ENCODE peak calls at places on chromosomes 4 and X, in five cellular contexts. One of them, this sample, is unnamed.

GRCh38 chrX:9538544-9539045 is 73.7 kb downstream of the TBL1X start:
- DNase-seq in K562: no peak
- DNase-seq in GM12878: no peak
- DNase-seq in HEK293T: no peak
- DNase-seq in HepG2: peak
- DNase-seq in this sample: no peak

GRCh38 chrX:120536056-120536455 is 24.7 kb downstream of the CUL4B start:
- DNase-seq in HEK293T: no peak
- DNase-seq in GM12878: no peak
- DNase-seq in K562: no peak
- DNase-seq in HepG2: no peak
- DNase-seq in this sample: no peak

GRCh38 chrX:108122748-108123147 is 31.2 kb downstream of the ATG4A start:
- DNase-seq in GM12878: no peak
- DNase-seq in HepG2: no peak
- DNase-seq in HEK293T: no peak
- DNase-seq in K562: no peak
- DNase-seq in this sample: no peak

GRCh38 chr4:141686929-141687328 is 50.5 kb downstream of the IL15 start:
- DNase-seq in HepG2: no peak
- DNase-seq in K562: no peak
- DNase-seq in GM12878: no peak
- DNase-seq in HEK293T: no peak
- DNase-seq in this sample: peak

GRCh38 chr4:75844151-75844662 is 58.0 kb downstream of the PPEF2 start:
- DNase-seq in HepG2: peak
- DNase-seq in GM12878: no peak
- DNase-seq in HEK293T: no peak
- DNase-seq in K562: no peak
- DNase-seq in this sample: peak

GRCh38 chr4:173509031-173510001 is 20.7 kb downstream of the HAND2 start:
- DNase-seq in HEK293T: no peak
- DNase-seq in K562: no peak
- DNase-seq in HepG2: no peak
- DNase-seq in GM12878: no peak
- DNase-seq in this sample: no peak

GRCh38 chr4:157664726-157665125 is 444.2 kb downstream of the GRIA2 start:
- DNase-seq in GM12878: no peak
- DNase-seq in HepG2: no peak
- DNase-seq in K562: no peak
- DNase-seq in HEK293T: no peak
- DNase-seq in this sample: no peak

GRCh38 chr4:89558147-89558546 is 250.5 kb upstream of the GPRIN3 start:
- DNase-seq in GM12878: no peak
- DNase-seq in HepG2: no peak
- DNase-seq in HEK293T: no peak
- DNase-seq in K562: no peak
- DNase-seq in this sample: peak

GRCh38 chr4:187387709-187388108 is 607.9 kb upstream of the ZFP42 start:
- DNase-seq in GM12878: no peak
- DNase-seq in HepG2: no peak
- DNase-seq in K562: no peak
- DNase-seq in HEK293T: no peak
- DNase-seq in this sample: peak

GRCh38 chr4:145716200-145716599 is 36.3 kb downstream of the C4orf51 start:
- DNase-seq in HepG2: no peak
- DNase-seq in GM12878: no peak
- DNase-seq in HEK293T: no peak
- DNase-seq in K562: no peak
- DNase-seq in this sample: no peak

GRCh38 chrX:136310411-136310810 is 9.6 kb downstream of the ADGRG4 start:
- DNase-seq in HEK293T: peak
- DNase-seq in HepG2: no peak
- DNase-seq in GM12878: no peak
- DNase-seq in K562: peak
- DNase-seq in this sample: peak

GRCh38 chr4:151715881-151716280 is 44.9 kb downstream of the GATB start:
- DNase-seq in HepG2: no peak
- DNase-seq in K562: no peak
- DNase-seq in GM12878: no peak
- DNase-seq in HEK293T: no peak
- DNase-seq in this sample: no peak

GRCh38 chrX:38233891-38234807 is 13.5 kb upstream of the SRPX start:
- DNase-seq in HepG2: no peak
- DNase-seq in K562: no peak
- DNase-seq in GM12878: no peak
- DNase-seq in HEK293T: no peak
- DNase-seq in this sample: peak

GRCh38 chr4:33063238-33063637 is 2343.1 kb downstream of the PCDH7 start:
- DNase-seq in HepG2: no peak
- DNase-seq in K562: no peak
- DNase-seq in GM12878: no peak
- DNase-seq in HEK293T: no peak
- DNase-seq in this sample: no peak

GRCh38 chr4:150534818-150535217 is 47.1 kb upstream of the MAB21L2 start:
- DNase-seq in GM12878: no peak
- DNase-seq in HEK293T: no peak
- DNase-seq in HepG2: no peak
- DNase-seq in K562: no peak
- DNase-seq in this sample: no peak

GRCh38 chrX:130578906-130579305 is 177.1 kb downstream of the RBMX2 start:
- DNase-seq in K562: no peak
- DNase-seq in HepG2: no peak
- DNase-seq in HEK293T: no peak
- DNase-seq in GM12878: no peak
- DNase-seq in this sample: no peak

GRCh38 chrX:45537936-45538335 is 337.3 kb upstream of the DIPK2B start:
- DNase-seq in K562: no peak
- DNase-seq in HepG2: no peak
- DNase-seq in GM12878: no peak
- DNase-seq in HEK293T: no peak
- DNase-seq in this sample: no peak

GRCh38 chr4:20639346-20639745 is 60.9 kb upstream of the PACRGL start:
- DNase-seq in GM12878: no peak
- DNase-seq in K562: no peak
- DNase-seq in HEK293T: no peak
- DNase-seq in HepG2: no peak
- DNase-seq in this sample: no peak

GRCh38 chr4:110586137-110586850 is 36.6 kb downstream of the PITX2 start:
- DNase-seq in HEK293T: peak
- DNase-seq in GM12878: no peak
- DNase-seq in HepG2: no peak
- DNase-seq in K562: peak
- DNase-seq in this sample: peak

GRCh38 chrX:107935664-107936433 is 46.3 kb downstream of the TEX13B start:
- DNase-seq in HepG2: no peak
- DNase-seq in HEK293T: no peak
- DNase-seq in GM12878: no peak
- DNase-seq in K562: no peak
- DNase-seq in this sample: peak

GRCh38 chr4:144507309-144508101 is 138.5 kb upstream of the HHIP start:
- DNase-seq in K562: no peak
- DNase-seq in GM12878: no peak
- DNase-seq in HEK293T: no peak
- DNase-seq in HepG2: no peak
- DNase-seq in this sample: no peak

GRCh38 chr4:7850489-7850888 is 89.2 kb downstream of the AFAP1 start:
- DNase-seq in K562: peak
- DNase-seq in HepG2: no peak
- DNase-seq in HEK293T: no peak
- DNase-seq in GM12878: no peak
- DNase-seq in this sample: no peak

GRCh38 chrX:154401918-154402621 is 3.9 kb downstream of the RPL10 start:
- DNase-seq in GM12878: no peak
- DNase-seq in HepG2: no peak
- DNase-seq in K562: no peak
- DNase-seq in HEK293T: no peak
- DNase-seq in this sample: no peak

GRCh38 chr4:76388160-76388908 is 32.6 kb downstream of the CCDC158 start:
- DNase-seq in GM12878: no peak
- DNase-seq in HepG2: peak
- DNase-seq in HEK293T: no peak
- DNase-seq in K562: no peak
- DNase-seq in this sample: peak

GRCh38 chrX:130055103-130055502 is 55.2 kb downstream of the ELF4 start:
- DNase-seq in GM12878: no peak
- DNase-seq in HepG2: no peak
- DNase-seq in HEK293T: no peak
- DNase-seq in K562: no peak
- DNase-seq in this sample: no peak

GRCh38 chr4:128471576-128471975 is 184.0 kb upstream of the PGRMC2 start:
- DNase-seq in K562: peak
- DNase-seq in HEK293T: no peak
- DNase-seq in HepG2: no peak
- DNase-seq in GM12878: no peak
- DNase-seq in this sample: no peak

GRCh38 chr4:42396361-42397255 is 680 bp upstream of the SHISA3 start:
- DNase-seq in K562: no peak
- DNase-seq in HEK293T: no peak
- DNase-seq in GM12878: no peak
- DNase-seq in HepG2: no peak
- DNase-seq in this sample: no peak

GRCh38 chr4:8044699-8045098 is 105.0 kb upstream of the AFAP1 start:
- DNase-seq in HepG2: no peak
- DNase-seq in K562: no peak
- DNase-seq in GM12878: no peak
- DNase-seq in HEK293T: peak
- DNase-seq in this sample: no peak

GRCh38 chr4:71472946-71473345 is 134.1 kb downstream of the SLC4A4 start:
- DNase-seq in HEK293T: no peak
- DNase-seq in GM12878: no peak
- DNase-seq in K562: no peak
- DNase-seq in HepG2: no peak
- DNase-seq in this sample: peak

GRCh38 chr4:140609548-140610425 is 41.0 kb upstream of the UCP1 start:
- DNase-seq in HEK293T: peak
- DNase-seq in K562: peak
- DNase-seq in HepG2: peak
- DNase-seq in GM12878: peak
- DNase-seq in this sample: peak

GRCh38 chrX:145825896-145826295 is 8.3 kb downstream of the SLITRK2 start:
- DNase-seq in HepG2: no peak
- DNase-seq in HEK293T: no peak
- DNase-seq in K562: no peak
- DNase-seq in GM12878: no peak
- DNase-seq in this sample: no peak

DNA sequence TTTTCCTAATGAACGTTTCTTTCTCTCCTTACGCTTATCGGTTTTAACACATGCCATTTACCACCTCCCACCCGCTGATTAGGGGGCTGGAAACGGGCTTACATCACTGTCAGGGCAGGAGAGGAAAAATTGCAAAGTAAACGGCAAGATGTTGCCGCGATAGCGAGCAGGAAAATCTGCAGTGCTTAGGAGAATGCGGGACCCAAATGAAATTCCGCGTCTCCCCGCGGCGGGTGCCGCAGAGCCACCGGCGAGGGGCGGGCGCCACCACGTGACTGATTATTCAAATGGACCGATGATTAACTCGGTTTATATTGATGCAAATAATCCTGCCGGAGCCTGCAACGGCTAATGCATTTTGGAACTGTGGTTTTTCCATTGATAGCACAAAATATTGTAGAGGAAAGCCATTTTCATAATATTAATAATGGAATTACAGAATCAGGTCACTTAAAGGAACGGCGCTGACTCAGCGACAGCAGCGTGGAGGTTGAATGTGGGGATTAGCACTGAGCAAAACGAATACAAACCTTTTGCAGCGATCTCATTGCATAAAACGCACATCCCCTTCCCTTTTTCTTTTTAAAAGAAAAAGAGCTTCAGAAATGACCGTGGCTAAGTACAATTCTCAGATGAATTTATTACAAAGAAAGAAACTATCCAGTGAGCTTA is 224.2 kb downstream of the STIM2 start:
- DNase-seq in HEK293T: peak
- DNase-seq in HepG2: no peak
- DNase-seq in K562: peak
- DNase-seq in GM12878: no peak
- DNase-seq in this sample: peak
- TF ChIP-seq BHLHE40 in HEK293T: no peak
- TF ChIP-seq BHLHE40 in HepG2: no peak
- TF ChIP-seq BHLHE40 in K562: no peak
- TF ChIP-seq BHLHE40 in GM12878: no peak
- TF ChIP-seq BHLHE40 in this sample: no peak

GRCh38 chr4:2818351-2818939 is 25.2 kb upstream of the ADD1 start:
- DNase-seq in GM12878: no peak
- DNase-seq in K562: no peak
- DNase-seq in HEK293T: peak
- DNase-seq in HepG2: no peak
- DNase-seq in this sample: no peak
- TF ChIP-seq BHLHE40 in GM12878: no peak
- TF ChIP-seq BHLHE40 in K562: no peak
- TF ChIP-seq BHLHE40 in HEK293T: no peak
- TF ChIP-seq BHLHE40 in HepG2: no peak
- TF ChIP-seq BHLHE40 in this sample: no peak

GRCh38 chrX:12237131-12237530 is 98.9 kb downstream of the FRMPD4 start:
- DNase-seq in K562: no peak
- DNase-seq in HEK293T: no peak
- DNase-seq in HepG2: no peak
- DNase-seq in GM12878: no peak
- DNase-seq in this sample: no peak
- TF ChIP-seq BHLHE40 in K562: no peak
- TF ChIP-seq BHLHE40 in HEK293T: no peak
- TF ChIP-seq BHLHE40 in HepG2: no peak
- TF ChIP-seq BHLHE40 in GM12878: no peak
- TF ChIP-seq BHLHE40 in this sample: no peak

GRCh38 chrX:134734343-134735001 is 76.2 kb upstream of the PLAC1 start:
- DNase-seq in HEK293T: no peak
- DNase-seq in GM12878: no peak
- DNase-seq in K562: no peak
- DNase-seq in HepG2: no peak
- DNase-seq in this sample: no peak

GRCh38 chrX:134737061-134737460 is 78.8 kb upstream of the PLAC1 start:
- DNase-seq in GM12878: no peak
- DNase-seq in K562: no peak
- DNase-seq in HEK293T: no peak
- DNase-seq in HepG2: no peak
- DNase-seq in this sample: no peak

GRCh38 chrX:134733595-134733994 is 75.3 kb upstream of the PLAC1 start:
- DNase-seq in HepG2: no peak
- DNase-seq in HEK293T: no peak
- DNase-seq in K562: no peak
- DNase-seq in GM12878: no peak
- DNase-seq in this sample: no peak

GRCh38 chrX:134736351-134736750 is 78.1 kb upstream of the PLAC1 start:
- DNase-seq in HepG2: no peak
- DNase-seq in K562: no peak
- DNase-seq in GM12878: no peak
- DNase-seq in HEK293T: no peak
- DNase-seq in this sample: no peak

DNA sequence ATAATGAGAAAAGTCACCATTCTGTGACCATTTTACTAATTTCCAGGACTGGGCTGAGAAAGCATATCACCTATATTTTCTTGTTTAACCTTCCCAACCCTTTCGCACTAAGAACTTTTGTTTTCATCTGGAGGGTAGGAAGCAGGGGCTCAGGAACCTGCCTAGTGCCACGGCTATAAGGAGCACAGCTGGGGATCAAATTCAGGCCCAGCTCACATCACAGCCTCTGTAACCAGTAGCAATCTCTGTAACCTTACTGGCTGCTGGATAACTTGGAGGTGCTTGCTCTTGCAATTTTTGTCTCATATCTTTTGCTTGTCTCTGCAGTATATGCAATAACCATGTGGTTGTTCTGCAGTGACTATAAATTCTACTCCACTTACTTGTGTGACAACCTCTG is 76.7 kb upstream of the PLAC1 start:
- DNase-seq in HepG2: no peak
- DNase-seq in HEK293T: no peak
- DNase-seq in K562: no peak
- DNase-seq in GM12878: no peak
- DNase-seq in this sample: no peak
- TF ChIP-seq BHLHE40 in HepG2: no peak
- TF ChIP-seq BHLHE40 in HEK293T: no peak
- TF ChIP-seq BHLHE40 in K562: no peak
- TF ChIP-seq BHLHE40 in GM12878: no peak
- TF ChIP-seq BHLHE40 in this sample: no peak

This sample was measured in A549.